ENCODE peak calls at places on chromosome 3, in nine cellular contexts. N is Panc1, C is fibroblast of lung, E is A549, A is foreskin fibroblast, R is stomach, H is left ventricle myocardium inferior, G is WERI-Rb-1, Y is lower leg skin. J is an unnamed sample.

GRCh38 chr3:82496890-82497560 is 735.6 kb upstream of the GBE1 start:
- DNase-seq in N (no peak), C (no peak), E (no peak), A (no peak), R (no peak), H (no peak), G (peak), Y (no peak), J (no peak)

GRCh38 chr3:52774066-52774713 is 3.2 kb upstream of the ITIH1 start:
- DNase-seq in N (no peak), C (no peak), E (no peak), A (no peak), R (no peak), H (no peak), G (no peak), Y (peak), J (no peak)

GRCh38 chr3:40079203-40079844 is 230.2 kb upstream of the EIF1B start:
- DNase-seq in N (no peak), C (no peak), E (no peak), A (peak), R (no peak), H (no peak), G (no peak), Y (no peak), J (peak)

GRCh38 chr3:27559835-27560234 is 75.7 kb upstream of the SLC4A7 start:
- DNase-seq in N (no peak), C (peak), E (no peak), A (peak), R (no peak), H (peak), G (no peak), Y (no peak), J (no peak)

GRCh38 chr3:116394365-116394764 is 50.9 kb downstream of the LSAMP start:
- DNase-seq in N (no peak), C (no peak), E (no peak), A (no peak), R (no peak), H (no peak), G (no peak), Y (no peak), J (peak)

GRCh38 chr3:194346621-194347020 is 4.5 kb downstream of the CPN2 start:
- DNase-seq in N (no peak), C (no peak), E (no peak), A (no peak), R (no peak), H (no peak), G (no peak), Y (no peak), J (no peak)

GRCh38 chr3:127091376-127091775 is 101.6 kb upstream of the PRR23E start:
- DNase-seq in N (no peak), C (no peak), E (no peak), A (no peak), R (no peak), H (no peak), G (peak), Y (no peak), J (no peak)

GRCh38 chr3:196120291-196120951 is 38.5 kb upstream of the TFRC start:
- DNase-seq in N (no peak), C (no peak), E (no peak), A (no peak), R (no peak), H (peak), G (no peak), Y (no peak), J (no peak)

GRCh38 chr3:57856675-57857074 is 100.6 kb downstream of the SLMAP start:
- DNase-seq in N (no peak), C (peak), E (no peak), A (no peak), R (no peak), H (no peak), G (no peak), Y (no peak), J (no peak)

GRCh38 chr3:185526349-185526951 is 25.9 kb downstream of the LIPH start:
- DNase-seq in N (no peak), C (no peak), E (no peak), A (no peak), R (no peak), H (no peak), G (no peak), Y (no peak), J (no peak)

GRCh38 chr3:70832035-70832795 is 519.8 kb upstream of the MDFIC2 start:
- DNase-seq in N (no peak), C (peak), E (no peak), A (peak), R (no peak), H (no peak), G (no peak), Y (no peak), J (peak)

GRCh38 chr3:48432411-48433371 is 2.8 kb upstream of the PLXNB1 start:
- DNase-seq in N (no peak), C (peak), E (no peak), A (no peak), R (no peak), H (no peak), G (peak), Y (no peak), J (no peak)

GRCh38 chr3:147267431-147267830 is 138.9 kb downstream of the ZIC4 start:
- DNase-seq in N (no peak), C (peak), E (no peak), A (no peak), R (no peak), H (no peak), G (no peak), Y (no peak), J (peak)

GRCh38 chr3:101836907-101837598 is 12.3 kb upstream of the NFKBIZ start:
- DNase-seq in N (no peak), C (peak), E (no peak), A (peak), R (no peak), H (no peak), G (no peak), Y (no peak), J (peak)

GRCh38 chr3:13023251-13024055 is 49.8 kb downstream of the IQSEC1 start:
- DNase-seq in N (no peak), C (no peak), E (peak), A (no peak), R (no peak), H (peak), G (peak), Y (no peak), J (no peak)

GRCh38 chr3:187714404-187714979 is 12.1 kb upstream of the RTP2 start:
- DNase-seq in N (peak), C (peak), E (peak), A (peak), R (peak), H (peak), G (peak), Y (peak), J (peak)

GRCh38 chr3:158808697-158809096 is 6.8 kb downstream of the MFSD1 start:
- DNase-seq in N (no peak), C (peak), E (no peak), A (peak), R (no peak), H (no peak), G (no peak), Y (no peak), J (peak)

GRCh38 chr3:36868614-36869436 is 76.0 kb downstream of the TRANK1 start:
- DNase-seq in N (peak), C (peak), E (peak), A (peak), R (peak), H (no peak), G (peak), Y (no peak), J (peak)

GRCh38 chr3:157588386-157589060 is 85.3 kb upstream of the VEPH1 start:
- DNase-seq in N (no peak), C (no peak), E (no peak), A (no peak), R (no peak), H (no peak), G (no peak), Y (no peak), J (no peak)

GRCh38 chr3:112111785-112112402 is 21.2 kb downstream of the GCSAM start:
- DNase-seq in N (peak), C (peak), E (peak), A (peak), R (peak), H (no peak), G (peak), Y (no peak), J (peak)

GRCh38 chr3:32780735-32781210 is 37.0 kb upstream of the TRIM71 start:
- DNase-seq in N (no peak), C (peak), E (no peak), A (peak), R (peak), H (peak), G (peak), Y (peak), J (peak)

DNA sequence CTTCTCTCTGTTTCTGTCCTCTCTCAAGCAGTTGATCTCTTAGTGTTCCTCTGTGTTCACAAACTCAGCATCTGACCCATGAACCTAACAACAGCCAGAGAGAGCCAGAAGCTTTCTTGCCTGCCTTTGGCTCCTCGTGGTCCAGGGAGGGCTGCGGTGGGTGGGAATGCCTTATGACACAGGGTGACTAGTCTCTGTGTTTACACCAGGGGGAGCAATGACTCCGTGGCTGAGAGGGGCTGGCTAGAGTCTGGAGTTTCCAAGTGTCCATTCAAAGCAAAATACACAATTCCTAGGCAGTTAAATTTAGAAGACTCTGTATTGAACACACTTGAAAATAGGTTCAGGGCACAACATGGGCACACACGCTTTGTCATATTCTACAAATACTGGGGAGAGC is 370.0 kb upstream of the FRG2C start:
- DNase-seq in N (no peak), C (peak), E (peak), A (peak), R (peak), H (no peak), G (peak), Y (no peak), J (peak)
- TF ChIP-seq CTCF in N (peak), C (peak), E (peak), A (peak), R (peak), H (peak), G (peak), Y (no peak), J (peak)

DNA sequence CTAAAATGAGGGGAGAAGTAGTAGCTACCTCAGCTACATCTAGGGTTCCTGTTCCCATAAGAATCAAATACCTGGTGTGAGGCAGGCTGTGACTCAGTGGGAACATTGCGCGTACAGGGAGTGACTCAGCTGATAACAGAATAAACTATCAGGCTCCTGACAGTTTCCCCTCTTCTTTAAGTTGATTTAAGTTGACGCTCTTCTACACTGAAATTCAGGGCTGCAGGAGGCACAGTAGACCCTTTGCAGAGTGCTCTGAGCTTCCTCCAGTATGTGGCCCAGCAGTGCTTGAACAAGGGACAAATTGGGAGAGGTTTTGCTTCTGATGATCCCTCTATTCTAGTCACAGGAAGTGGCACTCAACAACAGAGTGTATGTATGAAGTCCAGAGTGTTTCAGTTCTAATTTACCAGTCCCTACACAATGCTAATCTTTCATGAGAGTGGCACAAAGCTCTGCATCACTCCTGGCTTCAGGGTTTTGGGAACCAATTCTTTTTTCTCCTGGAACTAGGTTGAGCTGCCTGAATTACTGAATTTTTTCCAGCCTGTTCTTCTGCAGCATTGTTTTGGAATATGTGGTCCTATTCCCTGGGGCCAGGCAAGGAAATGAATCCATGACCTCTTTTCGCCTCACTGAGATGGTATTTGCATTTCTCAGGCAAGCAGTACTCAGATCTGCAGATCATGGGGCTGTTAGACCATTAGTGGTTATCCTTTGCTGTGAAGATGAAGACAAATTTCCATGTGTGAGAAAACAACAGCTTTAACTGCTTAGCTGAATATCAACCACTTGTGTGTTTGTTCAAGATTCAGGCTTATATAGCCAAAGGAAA is 25.5 kb upstream of the GPR171 start:
- DNase-seq in N (no peak), C (peak), E (no peak), A (peak), R (peak), H (no peak), G (no peak), Y (no peak), J (peak)
- H3K4me3 ChIP-seq in N (no peak), C (no peak), E (no peak), A (no peak), R (no peak), H (no peak), G (no peak), Y (no peak), J (no peak)

GRCh38 chr3:166425900-166426611 is 588.8 kb upstream of the BCHE start:
- DNase-seq in N (no peak), C (no peak), E (no peak), A (no peak), R (no peak), H (no peak), G (no peak), Y (peak), J (no peak)
- TF ChIP-seq CTCF in N (no peak), C (no peak), E (no peak), A (no peak), R (no peak), H (no peak), G (peak), Y (no peak), J (no peak)

GRCh38 chr3:124887996-124888298 is 782 bp upstream of the ITGB5 start:
- DNase-seq in N (no peak), C (no peak), E (no peak), A (no peak), R (no peak), H (no peak), G (no peak), Y (no peak), J (no peak)
- H3K4me3 ChIP-seq in N (peak), C (peak), E (peak), A (peak), R (peak), H (peak), G (peak), Y (no peak), J (peak)

DNA sequence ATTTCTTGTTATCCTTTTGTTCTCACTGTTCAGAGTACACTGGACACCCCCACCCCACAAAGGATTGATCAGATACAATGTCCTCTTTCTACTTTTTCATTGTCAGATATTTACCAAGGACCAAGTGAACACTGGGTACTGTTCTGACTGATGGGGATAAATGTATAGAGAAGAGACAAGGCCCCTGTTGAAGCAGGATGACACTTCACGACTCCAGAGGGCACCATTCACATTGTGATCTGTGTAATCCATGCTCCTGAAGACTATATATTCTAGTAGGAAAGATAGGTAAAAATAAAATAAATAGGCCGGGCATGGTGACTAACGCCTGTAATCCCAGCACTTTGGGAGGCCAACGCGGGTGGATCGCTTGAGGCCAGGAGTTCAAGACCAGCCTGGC is 7.2 kb upstream of the CRYGS start:
- DNase-seq in N (no peak), C (no peak), E (no peak), A (no peak), R (no peak), H (no peak), G (no peak), Y (no peak), J (no peak)
- TF ChIP-seq CTCF in N (peak), C (no peak), E (no peak), A (no peak), R (no peak), H (no peak), G (no peak), Y (no peak), J (no peak)

DNA sequence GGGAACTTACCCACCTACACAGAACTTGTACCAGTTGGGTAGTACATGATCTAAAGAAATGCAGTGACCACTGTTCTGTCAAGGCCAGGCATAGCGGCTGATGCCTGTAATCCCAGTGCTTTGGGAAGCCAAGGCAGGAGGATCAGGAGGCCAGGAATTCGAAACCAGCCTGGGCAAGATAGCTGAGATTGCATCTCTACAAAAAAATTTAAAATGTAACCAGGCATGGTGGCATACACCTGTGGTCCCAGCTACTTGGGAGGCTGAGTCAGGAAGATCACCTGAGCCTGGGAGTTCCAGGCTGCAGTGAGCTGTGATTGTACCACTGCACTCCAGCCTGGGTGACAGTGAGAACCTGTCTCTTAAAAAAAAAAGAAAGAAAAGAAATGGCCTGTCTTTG is 321.0 kb downstream of the FEZF2 start:
- DNase-seq in N (no peak), C (no peak), E (no peak), A (no peak), R (no peak), H (no peak), G (no peak), Y (no peak), J (no peak)
- H3K4me3 ChIP-seq in N (no peak), C (no peak), E (no peak), A (no peak), R (no peak), H (no peak), G (no peak), Y (no peak), J (no peak)

GRCh38 chr3:148460686-148461085 is 237.0 kb upstream of the AGTR1 start:
- DNase-seq in N (no peak), C (no peak), E (no peak), A (no peak), R (no peak), H (no peak), G (no peak), Y (no peak), J (no peak)

GRCh38 chr3:148455098-148455497 is 242.6 kb upstream of the AGTR1 start:
- DNase-seq in N (no peak), C (peak), E (no peak), A (no peak), R (no peak), H (no peak), G (no peak), Y (no peak), J (no peak)

GRCh38 chr3:148464246-148464645 is 233.5 kb upstream of the AGTR1 start:
- DNase-seq in N (no peak), C (peak), E (no peak), A (peak), R (no peak), H (no peak), G (no peak), Y (no peak), J (peak)

GRCh38 chr3:148459931-148460513 is 237.7 kb upstream of the AGTR1 start:
- DNase-seq in N (no peak), C (peak), E (no peak), A (no peak), R (no peak), H (no peak), G (no peak), Y (no peak), J (peak)
- TF ChIP-seq CTCF in N (peak), C (peak), E (peak), A (peak), R (peak), H (peak), G (no peak), Y (no peak), J (peak)

DNA sequence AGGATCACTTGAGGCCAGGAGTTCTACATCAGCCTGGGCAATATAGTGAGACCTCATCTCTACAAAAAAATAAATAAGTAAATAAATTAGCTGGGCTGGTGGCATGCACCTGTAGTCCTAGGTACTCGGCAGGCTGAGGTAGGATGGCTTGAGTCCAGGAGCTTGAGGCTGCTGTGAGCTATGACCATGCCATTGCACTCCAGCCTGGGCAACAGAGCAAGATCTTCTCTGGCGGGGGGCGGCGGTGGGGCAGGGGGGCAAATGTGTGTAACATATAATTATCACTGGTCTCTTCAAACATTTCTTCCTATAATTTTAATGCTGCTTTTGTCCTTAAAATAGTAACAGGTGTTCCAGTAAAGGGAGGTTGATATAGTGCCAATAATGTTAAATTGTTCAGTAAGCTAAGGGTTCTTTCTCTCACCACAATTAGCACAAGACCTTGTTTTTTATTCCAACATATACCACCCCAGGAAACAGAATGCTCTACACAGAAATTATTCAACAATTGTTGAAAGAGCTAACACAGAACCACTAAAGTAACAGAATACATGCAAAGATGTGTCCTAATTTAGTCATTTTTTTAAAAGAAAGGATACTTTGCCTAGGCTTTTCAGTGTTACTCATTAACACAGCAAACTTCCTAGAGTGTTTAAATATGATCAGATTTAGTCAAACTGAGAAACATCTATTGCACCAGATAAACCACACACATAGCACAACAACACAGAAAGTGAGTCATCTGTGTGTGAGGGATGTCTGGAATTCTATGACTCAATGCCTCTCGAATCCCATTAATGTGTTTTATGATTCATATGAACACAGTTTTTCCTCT is 29.1 kb downstream of the ANKRD28 start:
- DNase-seq in N (peak), C (peak), E (peak), A (peak), R (no peak), H (no peak), G (no peak), Y (no peak), J (peak)
- H3K4me3 ChIP-seq in N (no peak), C (no peak), E (no peak), A (no peak), R (no peak), H (no peak), G (no peak), Y (no peak), J (no peak)

J was measured in astrocyte of the spinal cord.